ENCODE peak calls at places on chromosomes 13 and 19, in nine cellular contexts. One of them, this sample, is unnamed.
A peak's percentile ranks its signal among the peaks of the same experiment; 100 is the strongest.

GRCh38 chr19:8311461-8312260 is 3.5 kb upstream of the CD320 start:
- DNase-seq in SK-N-SH: no peak
- DNase-seq in esophagus muscularis mucosa: no peak
- DNase-seq in CD4-positive, CD25-positive, alpha-beta regulatory T cell: no peak
- DNase-seq in body of pancreas: no peak
- DNase-seq in mesendoderm: no peak
- DNase-seq in upper lobe of left lung: no peak
- DNase-seq in colonic mucosa: peak; percentile 75
- DNase-seq in cardiac muscle cell: no peak
- DNase-seq in this sample: no peak

GRCh38 chr19:2229103-2230028 is 6.8 kb downstream of the PLEKHJ1 start:
- DNase-seq in upper lobe of left lung: no peak
- DNase-seq in esophagus muscularis mucosa: no peak
- DNase-seq in cardiac muscle cell: no peak
- DNase-seq in mesendoderm: no peak
- DNase-seq in SK-N-SH: no peak
- DNase-seq in CD4-positive, CD25-positive, alpha-beta regulatory T cell: no peak
- DNase-seq in body of pancreas: no peak
- DNase-seq in colonic mucosa: no peak
- DNase-seq in this sample: no peak

GRCh38 chr19:5738423-5738822 is 18.0 kb downstream of the CATSPERD start:
- DNase-seq in CD4-positive, CD25-positive, alpha-beta regulatory T cell: no peak
- DNase-seq in upper lobe of left lung: no peak
- DNase-seq in body of pancreas: no peak
- DNase-seq in SK-N-SH: no peak
- DNase-seq in esophagus muscularis mucosa: no peak
- DNase-seq in colonic mucosa: no peak
- DNase-seq in cardiac muscle cell: no peak
- DNase-seq in mesendoderm: no peak
- DNase-seq in this sample: no peak

GRCh38 chr13:45544520-45544919 is 71.0 kb downstream of the ERICH6B start:
- DNase-seq in mesendoderm: peak; percentile 25
- DNase-seq in upper lobe of left lung: no peak
- DNase-seq in cardiac muscle cell: no peak
- DNase-seq in CD4-positive, CD25-positive, alpha-beta regulatory T cell: no peak
- DNase-seq in esophagus muscularis mucosa: peak; percentile 83
- DNase-seq in body of pancreas: no peak
- DNase-seq in SK-N-SH: no peak
- DNase-seq in colonic mucosa: no peak
- DNase-seq in this sample: no peak

GRCh38 chr13:44004881-44005280 is 125.2 kb downstream of the LACC1 start:
- DNase-seq in body of pancreas: no peak
- DNase-seq in cardiac muscle cell: peak; percentile 56
- DNase-seq in esophagus muscularis mucosa: peak; percentile 21
- DNase-seq in CD4-positive, CD25-positive, alpha-beta regulatory T cell: no peak
- DNase-seq in colonic mucosa: no peak
- DNase-seq in SK-N-SH: no peak
- DNase-seq in upper lobe of left lung: no peak
- DNase-seq in mesendoderm: no peak
- DNase-seq in this sample: no peak

GRCh38 chr19:1177322-1178114 is 3.5 kb upstream of the SBNO2 start:
- DNase-seq in colonic mucosa: no peak
- DNase-seq in upper lobe of left lung: peak; percentile 60
- DNase-seq in CD4-positive, CD25-positive, alpha-beta regulatory T cell: no peak
- DNase-seq in SK-N-SH: no peak
- DNase-seq in cardiac muscle cell: peak; percentile 94
- DNase-seq in esophagus muscularis mucosa: no peak
- DNase-seq in body of pancreas: no peak
- DNase-seq in mesendoderm: peak; percentile 65
- DNase-seq in this sample: no peak

GRCh38 chr13:112814905-112815585 is 125.2 kb downstream of the ATP11A start:
- DNase-seq in mesendoderm: no peak
- DNase-seq in cardiac muscle cell: peak; percentile 13
- DNase-seq in CD4-positive, CD25-positive, alpha-beta regulatory T cell: no peak
- DNase-seq in esophagus muscularis mucosa: no peak
- DNase-seq in upper lobe of left lung: peak; percentile 75
- DNase-seq in body of pancreas: no peak
- DNase-seq in colonic mucosa: no peak
- DNase-seq in SK-N-SH: no peak
- DNase-seq in this sample: no peak

GRCh38 chr13:77737583-77738200 is 40.2 kb downstream of the SLAIN1 start:
- DNase-seq in body of pancreas: no peak
- DNase-seq in SK-N-SH: no peak
- DNase-seq in colonic mucosa: no peak
- DNase-seq in esophagus muscularis mucosa: no peak
- DNase-seq in upper lobe of left lung: no peak
- DNase-seq in CD4-positive, CD25-positive, alpha-beta regulatory T cell: no peak
- DNase-seq in mesendoderm: no peak
- DNase-seq in cardiac muscle cell: no peak
- DNase-seq in this sample: no peak

GRCh38 chr19:31408460-31409124 is 59.4 kb upstream of the TSHZ3 start:
- DNase-seq in CD4-positive, CD25-positive, alpha-beta regulatory T cell: no peak
- DNase-seq in mesendoderm: peak; percentile 87
- DNase-seq in SK-N-SH: no peak
- DNase-seq in esophagus muscularis mucosa: no peak
- DNase-seq in cardiac muscle cell: peak; percentile 98
- DNase-seq in colonic mucosa: no peak
- DNase-seq in upper lobe of left lung: no peak
- DNase-seq in body of pancreas: no peak
- DNase-seq in this sample: no peak

GRCh38 chr19:18097217-18097992 is at the start of gene MAST3:
- DNase-seq in CD4-positive, CD25-positive, alpha-beta regulatory T cell: peak; percentile 87
- DNase-seq in SK-N-SH: peak; percentile 100
- DNase-seq in mesendoderm: peak; percentile 86
- DNase-seq in cardiac muscle cell: peak; percentile 89
- DNase-seq in body of pancreas: peak; percentile 95
- DNase-seq in colonic mucosa: peak; percentile 87
- DNase-seq in esophagus muscularis mucosa: no peak
- DNase-seq in upper lobe of left lung: peak; percentile 96
- DNase-seq in this sample: peak; percentile 92

GRCh38 chr19:21878646-21879045 is 42.7 kb upstream of the ZNF43 start:
- DNase-seq in upper lobe of left lung: no peak
- DNase-seq in body of pancreas: no peak
- DNase-seq in mesendoderm: no peak
- DNase-seq in cardiac muscle cell: no peak
- DNase-seq in CD4-positive, CD25-positive, alpha-beta regulatory T cell: no peak
- DNase-seq in SK-N-SH: no peak
- DNase-seq in colonic mucosa: no peak
- DNase-seq in esophagus muscularis mucosa: no peak
- DNase-seq in this sample: no peak

GRCh38 chr13:99809931-99810330 is 161.6 kb downstream of the ZIC5 start:
- DNase-seq in SK-N-SH: no peak
- DNase-seq in colonic mucosa: no peak
- DNase-seq in esophagus muscularis mucosa: no peak
- DNase-seq in mesendoderm: no peak
- DNase-seq in upper lobe of left lung: no peak
- DNase-seq in cardiac muscle cell: no peak
- DNase-seq in CD4-positive, CD25-positive, alpha-beta regulatory T cell: no peak
- DNase-seq in body of pancreas: no peak
- DNase-seq in this sample: no peak

GRCh38 chr19:39125554-39126311 is at the start of gene PAK4:
- DNase-seq in esophagus muscularis mucosa: peak; percentile 99
- DNase-seq in cardiac muscle cell: peak; percentile 99
- DNase-seq in mesendoderm: peak; percentile 99
- DNase-seq in colonic mucosa: peak; percentile 97
- DNase-seq in CD4-positive, CD25-positive, alpha-beta regulatory T cell: peak; percentile 94
- DNase-seq in upper lobe of left lung: peak; percentile 98
- DNase-seq in SK-N-SH: peak; percentile 100
- DNase-seq in body of pancreas: peak; percentile 98
- DNase-seq in this sample: peak; percentile 92

GRCh38 chr19:39125199-39125553 is 410 bp upstream of the PAK4 start:
- DNase-seq in SK-N-SH: no peak
- DNase-seq in colonic mucosa: no peak
- DNase-seq in CD4-positive, CD25-positive, alpha-beta regulatory T cell: no peak
- DNase-seq in cardiac muscle cell: no peak
- DNase-seq in body of pancreas: no peak
- DNase-seq in upper lobe of left lung: no peak
- DNase-seq in esophagus muscularis mucosa: no peak
- DNase-seq in mesendoderm: no peak
- DNase-seq in this sample: no peak

GRCh38 chr19:39127812-39128510 is 2.4 kb downstream of the PAK4 start:
- DNase-seq in mesendoderm: no peak
- DNase-seq in upper lobe of left lung: peak; percentile 35
- DNase-seq in SK-N-SH: no peak
- DNase-seq in esophagus muscularis mucosa: no peak
- DNase-seq in body of pancreas: peak; percentile 79
- DNase-seq in CD4-positive, CD25-positive, alpha-beta regulatory T cell: no peak
- DNase-seq in cardiac muscle cell: no peak
- DNase-seq in colonic mucosa: peak; percentile 60
- DNase-seq in this sample: no peak

GRCh38 chr19:39126593-39127187 is 1.1 kb downstream of the PAK4 start:
- DNase-seq in SK-N-SH: no peak
- DNase-seq in esophagus muscularis mucosa: no peak
- DNase-seq in cardiac muscle cell: peak; percentile 44
- DNase-seq in mesendoderm: peak; percentile 45
- DNase-seq in upper lobe of left lung: peak; percentile 77
- DNase-seq in body of pancreas: peak; percentile 85
- DNase-seq in colonic mucosa: peak; percentile 84
- DNase-seq in CD4-positive, CD25-positive, alpha-beta regulatory T cell: no peak
- DNase-seq in this sample: no peak

DNA sequence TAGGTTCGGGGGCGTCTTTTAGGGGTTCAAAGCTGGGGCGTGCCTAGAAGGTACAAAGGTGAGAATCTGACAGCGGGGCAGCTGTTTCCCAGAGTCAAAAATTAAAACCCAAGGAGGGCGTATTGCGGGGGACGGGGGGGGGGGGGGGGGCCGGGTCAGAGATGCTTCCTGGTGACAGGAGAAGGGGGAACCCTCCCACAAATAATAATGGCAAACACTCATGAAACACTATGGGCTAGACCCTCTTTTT is 651 bp downstream of the PAK4 start:
- DNase-seq in SK-N-SH: no peak
- DNase-seq in esophagus muscularis mucosa: no peak
- DNase-seq in CD4-positive, CD25-positive, alpha-beta regulatory T cell: no peak
- DNase-seq in body of pancreas: no peak
- DNase-seq in mesendoderm: no peak
- DNase-seq in colonic mucosa: peak; percentile 53
- DNase-seq in upper lobe of left lung: no peak
- DNase-seq in cardiac muscle cell: no peak
- DNase-seq in this sample: no peak
- H3K4me1 ChIP-seq in SK-N-SH: peaks cover 45% of the 10 kb centered on the region
- H3K4me1 ChIP-seq in esophagus muscularis mucosa: peaks cover 74% of the 10 kb centered on the region
- H3K4me1 ChIP-seq in CD4-positive, CD25-positive, alpha-beta regulatory T cell: peaks cover 23% of the 10 kb centered on the region
- H3K4me1 ChIP-seq in body of pancreas: peaks cover 41% of the 10 kb centered on the region
- H3K4me1 ChIP-seq in mesendoderm: peaks cover 4% of the 10 kb centered on the region
- H3K4me1 ChIP-seq in colonic mucosa: peaks cover 15% of the 10 kb centered on the region
- H3K4me1 ChIP-seq in upper lobe of left lung: peaks cover 78% of the 10 kb centered on the region
- H3K4me1 ChIP-seq in cardiac muscle cell: peaks cover 10% of the 10 kb centered on the region
- H3K4me1 ChIP-seq in this sample: peaks cover 7% of the 10 kb centered on the region

DNA sequence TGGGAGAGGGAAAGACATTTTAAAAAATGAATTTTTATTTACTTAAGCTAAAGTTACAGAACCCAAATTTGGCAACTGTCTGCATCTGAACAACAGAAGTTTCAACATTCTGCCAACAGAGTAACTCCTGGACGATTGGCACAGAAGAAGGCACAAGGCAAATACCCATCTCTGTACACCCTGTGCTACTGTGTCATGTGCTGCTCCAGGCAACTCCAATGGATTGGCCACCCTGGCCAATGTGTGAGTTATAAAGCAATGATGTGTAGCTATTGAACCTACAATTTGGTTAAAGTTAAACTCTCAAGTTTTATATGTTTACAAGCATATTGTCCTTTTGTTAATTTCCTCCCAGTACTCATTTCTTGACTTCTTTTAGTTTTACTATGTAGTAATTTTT is 6.1 kb downstream of the STARD13 start:
- DNase-seq in CD4-positive, CD25-positive, alpha-beta regulatory T cell: no peak
- DNase-seq in body of pancreas: no peak
- DNase-seq in cardiac muscle cell: no peak
- DNase-seq in esophagus muscularis mucosa: no peak
- DNase-seq in SK-N-SH: no peak
- DNase-seq in upper lobe of left lung: no peak
- DNase-seq in mesendoderm: no peak
- DNase-seq in colonic mucosa: peak; percentile 77
- DNase-seq in this sample: no peak
- H3K4me3 ChIP-seq in CD4-positive, CD25-positive, alpha-beta regulatory T cell: no peak overlapping the region
- H3K4me3 ChIP-seq in body of pancreas: no peak overlapping the region
- H3K4me3 ChIP-seq in cardiac muscle cell: no peak overlapping the region
- H3K4me3 ChIP-seq in esophagus muscularis mucosa: no peak overlapping the region
- H3K4me3 ChIP-seq in SK-N-SH: no peak overlapping the region
- H3K4me3 ChIP-seq in upper lobe of left lung: no peak overlapping the region
- H3K4me3 ChIP-seq in mesendoderm: no peak overlapping the region
- H3K4me3 ChIP-seq in colonic mucosa: no peak overlapping the region
- H3K4me3 ChIP-seq in this sample: no peak overlapping the region

DNA sequence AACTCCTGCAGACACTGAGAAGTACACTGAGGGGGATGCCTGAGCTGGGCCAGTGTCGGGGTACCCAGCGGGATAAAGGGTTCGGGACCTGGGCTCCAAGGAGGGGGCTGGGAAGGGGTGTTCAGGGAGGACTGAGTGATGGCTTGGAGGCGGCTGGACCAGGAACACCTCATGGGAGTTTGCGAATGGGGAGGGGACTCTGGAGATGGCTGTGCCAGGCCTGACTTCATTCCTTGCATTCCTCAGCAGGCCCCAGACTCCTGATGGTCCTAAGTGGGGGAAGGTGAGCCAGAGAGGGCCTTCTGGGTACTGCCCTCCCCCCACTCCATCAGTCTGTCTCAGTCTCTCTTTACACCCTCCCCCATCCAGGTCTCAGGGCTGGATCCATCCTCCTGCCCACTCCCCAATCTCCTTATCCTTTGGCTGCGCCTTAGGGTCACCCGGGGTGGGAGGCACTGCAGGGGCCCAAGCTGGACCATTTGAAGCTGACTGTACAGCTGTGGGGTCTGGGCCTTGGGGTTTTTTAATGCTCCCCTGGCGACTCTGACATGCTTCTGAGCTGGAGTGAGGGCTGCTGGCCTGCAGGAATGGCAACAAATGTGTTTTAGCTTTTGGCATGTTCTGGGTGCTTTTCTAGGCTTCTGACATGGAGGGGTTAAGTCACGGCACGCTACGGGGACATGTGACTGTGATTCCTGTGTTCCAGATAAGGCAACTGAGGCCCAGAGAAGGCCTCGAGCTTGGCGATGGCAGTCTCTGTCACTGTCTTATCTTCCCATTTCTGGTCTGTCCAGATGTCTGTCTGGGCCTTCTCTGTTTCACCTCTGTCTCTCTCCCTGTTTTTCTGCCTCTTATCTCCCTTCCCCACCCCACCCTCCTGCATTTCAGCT is 14.0 kb downstream of the PAK4 start:
- DNase-seq in esophagus muscularis mucosa: no peak
- DNase-seq in upper lobe of left lung: no peak
- DNase-seq in SK-N-SH: no peak
- DNase-seq in cardiac muscle cell: peak; percentile 18
- DNase-seq in CD4-positive, CD25-positive, alpha-beta regulatory T cell: no peak
- DNase-seq in body of pancreas: no peak
- DNase-seq in mesendoderm: peak; percentile 94
- DNase-seq in colonic mucosa: no peak
- DNase-seq in this sample: no peak
- H3K4me1 ChIP-seq in esophagus muscularis mucosa: peaks cover 72% of the 10 kb centered on the region
- H3K4me1 ChIP-seq in upper lobe of left lung: peaks cover 64% of the 10 kb centered on the region
- H3K4me1 ChIP-seq in SK-N-SH: peaks cover 40% of the 10 kb centered on the region
- H3K4me1 ChIP-seq in cardiac muscle cell: peaks cover 36% of the 10 kb centered on the region
- H3K4me1 ChIP-seq in CD4-positive, CD25-positive, alpha-beta regulatory T cell: no peaks in the 10 kb centered on the region
- H3K4me1 ChIP-seq in body of pancreas: peaks cover 79% of the 10 kb centered on the region
- H3K4me1 ChIP-seq in mesendoderm: peaks cover 22% of the 10 kb centered on the region
- H3K4me1 ChIP-seq in colonic mucosa: peaks cover 15% of the 10 kb centered on the region
- H3K4me1 ChIP-seq in this sample: no peaks in the 10 kb centered on the region

DNA sequence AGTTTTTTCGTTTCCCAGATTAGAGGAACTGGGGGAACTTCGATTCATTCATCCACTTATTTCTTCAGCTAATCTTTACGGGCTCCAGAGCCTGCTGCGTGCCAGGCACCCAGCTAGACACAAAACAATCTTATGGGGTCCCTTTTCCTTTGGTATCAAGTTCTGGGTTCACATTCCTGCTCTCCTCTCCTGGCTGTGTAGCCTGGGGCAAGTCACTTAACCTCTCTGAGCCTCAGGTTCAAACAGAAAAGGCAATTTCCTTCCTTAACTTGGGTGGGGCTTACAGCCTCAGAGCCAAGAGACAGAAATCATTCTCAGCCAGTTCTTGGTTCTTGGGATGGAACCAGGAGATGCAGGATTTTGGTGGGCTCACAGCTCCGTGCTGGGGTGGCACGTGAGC is 5.9 kb downstream of the SHD start:
- DNase-seq in cardiac muscle cell: no peak
- DNase-seq in CD4-positive, CD25-positive, alpha-beta regulatory T cell: no peak
- DNase-seq in SK-N-SH: no peak
- DNase-seq in body of pancreas: no peak
- DNase-seq in upper lobe of left lung: no peak
- DNase-seq in esophagus muscularis mucosa: no peak
- DNase-seq in mesendoderm: no peak
- DNase-seq in colonic mucosa: no peak
- DNase-seq in this sample: no peak
- H3K4me3 ChIP-seq in cardiac muscle cell: no peak overlapping the region
- H3K4me3 ChIP-seq in CD4-positive, CD25-positive, alpha-beta regulatory T cell: no peak overlapping the region
- H3K4me3 ChIP-seq in SK-N-SH: no peak overlapping the region
- H3K4me3 ChIP-seq in body of pancreas: no peak overlapping the region
- H3K4me3 ChIP-seq in upper lobe of left lung: no peak overlapping the region
- H3K4me3 ChIP-seq in esophagus muscularis mucosa: no peak overlapping the region
- H3K4me3 ChIP-seq in mesendoderm: no peak overlapping the region
- H3K4me3 ChIP-seq in colonic mucosa: peak overlapping the region; percentile 34
- H3K4me3 ChIP-seq in this sample: no peak overlapping the region

This sample was measured in CD8-positive, alpha-beta T cell.